ENCODE peak calls at places on chromosome 3, in six cellular contexts. V is GM23248, X is cardiac muscle cell, A is A549, O is fibroblast of lung, W is uterus. U is an unnamed sample.

GRCh38 chr3:65955792-65956477 is 82.8 kb downstream of the MAGI1 start:
- DNase-seq in W (no peak), O (peak; percentile 91), X (no peak), A (no peak), V (peak; percentile 84), U (no peak)

GRCh38 chr3:161852744-161853143 is 356.1 kb downstream of the OTOL1 start:
- DNase-seq in O (no peak), A (no peak), V (no peak), W (no peak), X (no peak), U (no peak)

GRCh38 chr3:114623420-114624046 is 329.7 kb downstream of the TIGIT start:
- DNase-seq in V (peak; percentile 48), A (no peak), O (peak; percentile 40), W (no peak), X (no peak), U (no peak)

GRCh38 chr3:180320631-180321030 is 281.3 kb upstream of the TTC14 start:
- DNase-seq in W (no peak), A (no peak), O (peak; percentile 2), X (no peak), V (peak; percentile 30), U (no peak)

GRCh38 chr3:132079150-132079549 is 44.3 kb upstream of the CPNE4 start:
- DNase-seq in A (no peak), V (peak; percentile 33), W (no peak), O (peak; percentile 63), X (peak; percentile 5), U (no peak)

GRCh38 chr3:52544937-52545336 is 8.5 kb downstream of the UQCC5 start:
- DNase-seq in A (no peak), V (no peak), O (no peak), W (no peak), X (no peak), U (no peak)

GRCh38 chr3:171365489-171365888 is 94.7 kb downstream of the TNIK start:
- DNase-seq in W (no peak), A (no peak), V (no peak), X (no peak), O (no peak), U (no peak)

GRCh38 chr3:83928391-83928790 is 1030.4 kb upstream of the CADM2 start:
- DNase-seq in W (no peak), V (peak; percentile 2), O (no peak), X (peak; percentile 33), A (no peak), U (no peak)

GRCh38 chr3:177345973-177346503 is 148.8 kb upstream of the TBL1XR1 start:
- DNase-seq in V (no peak), A (no peak), X (no peak), O (peak; percentile 17), W (no peak), U (no peak)

GRCh38 chr3:50656417-50657195 is 18.1 kb upstream of the DOCK3 start:
- DNase-seq in W (no peak), A (no peak), X (no peak), O (no peak), V (no peak), U (no peak)

GRCh38 chr3:24069045-24069444 is 124.0 kb downstream of the NR1D2 start:
- DNase-seq in X (no peak), A (no peak), W (no peak), V (peak; percentile 20), O (no peak), U (no peak)

GRCh38 chr3:30681276-30682211 is 75.1 kb downstream of the TGFBR2 start:
- DNase-seq in V (peak; percentile 60), A (no peak), X (no peak), W (peak; percentile 42), O (peak; percentile 57), U (peak; percentile 67)

GRCh38 chr3:32675164-32675563 is 9.8 kb upstream of the CNOT10 start:
- DNase-seq in W (no peak), X (no peak), A (no peak), V (no peak), O (no peak), U (no peak)

GRCh38 chr3:124207077-124207476 is 215.2 kb upstream of the ROPN1 start:
- DNase-seq in A (no peak), X (no peak), V (no peak), O (no peak), W (no peak), U (no peak)

GRCh38 chr3:30114918-30115317 is 491.5 kb upstream of the TGFBR2 start:
- DNase-seq in V (no peak), X (no peak), W (no peak), O (no peak), A (no peak), U (no peak)

GRCh38 chr3:133942761-133943535 is 47.3 kb upstream of the RAB6B start:
- DNase-seq in O (no peak), V (no peak), X (no peak), W (no peak), A (no peak), U (no peak)

GRCh38 chr3:190404715-190405114 is 16.8 kb downstream of the CLDN16 start:
- DNase-seq in X (no peak), A (no peak), V (no peak), O (peak; percentile 18), W (no peak), U (no peak)

GRCh38 chr3:107217161-107217560 is 160.1 kb upstream of the CCDC54 start:
- DNase-seq in X (no peak), O (peak; percentile 95), V (peak; percentile 77), A (no peak), W (no peak), U (no peak)

GRCh38 chr3:56282341-56282740 is 185.9 kb downstream of the ERC2 start:
- DNase-seq in V (no peak), O (peak; percentile 34), A (no peak), W (no peak), X (no peak), U (no peak)

GRCh38 chr3:56291244-56291680 is 177.0 kb downstream of the ERC2 start:
- DNase-seq in O (peak; percentile 99), X (no peak), V (peak; percentile 9), W (no peak), A (no peak), U (no peak)

GRCh38 chr3:56290376-56290775 is 177.9 kb downstream of the ERC2 start:
- DNase-seq in O (no peak), A (no peak), V (no peak), W (no peak), X (no peak), U (no peak)

GRCh38 chr3:56291953-56292352 is 176.3 kb downstream of the ERC2 start:
- DNase-seq in V (no peak), A (no peak), X (no peak), W (no peak), O (peak; percentile 88), U (no peak)

GRCh38 chr3:56288258-56288657 is 180.0 kb downstream of the ERC2 start:
- DNase-seq in X (no peak), V (no peak), A (no peak), O (no peak), W (no peak), U (no peak)
- H3K4me1 ChIP-seq in X (peaks cover 17% of the 10 kb centered on the region), V (no peaks in the 10 kb centered on the region), A (no peaks in the 10 kb centered on the region), O (no peaks in the 10 kb centered on the region), W (no peaks in the 10 kb centered on the region), U (no peaks in the 10 kb centered on the region)

DNA sequence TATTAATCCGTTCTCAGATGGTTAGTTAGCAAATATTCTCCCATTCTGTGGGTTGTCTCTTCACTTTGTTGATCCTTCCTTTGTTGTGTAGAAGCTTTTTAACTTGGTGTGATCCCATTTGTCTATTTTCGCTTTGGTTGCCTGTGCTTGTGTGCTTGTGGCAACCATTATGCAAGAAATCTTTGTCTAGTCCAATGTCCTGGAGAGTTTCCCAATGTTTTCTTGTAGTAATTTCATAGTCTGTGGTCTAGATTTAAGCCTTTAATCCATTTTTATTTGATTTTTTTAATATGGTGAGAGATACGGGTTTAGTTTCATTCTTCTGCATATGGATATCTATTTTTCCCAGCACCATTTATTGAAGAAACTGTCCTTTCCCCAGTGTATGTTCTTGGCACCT is 59.8 kb downstream of the RASA2 start:
- DNase-seq in V (no peak), A (no peak), W (no peak), X (no peak), O (no peak), U (no peak)
- H3K9me3 ChIP-seq in V (no peaks in the 10 kb centered on the region), A (peaks cover 19% of the 10 kb centered on the region), W (no peaks in the 10 kb centered on the region), X (no peaks in the 10 kb centered on the region), O (no peaks in the 10 kb centered on the region), U (peaks cover 3% of the 10 kb centered on the region)

DNA sequence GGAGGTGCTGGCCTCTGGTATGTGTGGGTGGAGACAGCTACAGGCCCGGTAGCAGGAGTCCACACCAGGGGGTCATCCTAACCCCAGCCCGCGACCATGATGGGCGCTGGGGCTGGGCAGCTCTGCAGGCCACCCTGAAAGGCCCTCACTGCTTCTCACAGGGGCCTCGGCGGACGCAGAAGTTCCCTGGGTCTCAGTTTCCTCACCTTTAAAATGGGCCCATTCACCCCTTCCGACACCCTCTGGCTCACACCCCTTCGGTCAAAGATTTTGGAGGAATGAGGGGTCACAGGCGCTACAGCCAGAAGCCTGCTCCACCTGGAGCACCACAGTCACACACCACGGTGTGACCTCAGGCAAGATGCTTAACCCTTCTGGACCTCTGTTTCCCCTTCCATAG is 8.0 kb downstream of the PLXND1 start:
- DNase-seq in V (no peak), O (no peak), A (no peak), X (no peak), W (no peak), U (no peak)
- H3K27ac ChIP-seq in V (peak overlapping the region; percentile 93), O (peak overlapping the region; percentile 92), A (no peak overlapping the region), X (no peak overlapping the region), W (peak overlapping the region; percentile 84), U (peak overlapping the region; percentile 91)

GRCh38 chr3:156681003-156681402 is 6.6 kb downstream of the TIPARP start:
- DNase-seq in W (peak; percentile 49), O (peak; percentile 94), A (peak; percentile 15), X (no peak), V (peak; percentile 83), U (peak; percentile 82)
- H3K4me1 ChIP-seq in W (peaks cover 31% of the 10 kb centered on the region), O (peaks cover 20% of the 10 kb centered on the region), A (peaks cover 83% of the 10 kb centered on the region), X (peaks cover 89% of the 10 kb centered on the region), V (peaks cover 89% of the 10 kb centered on the region), U (peaks cover 89% of the 10 kb centered on the region)

DNA sequence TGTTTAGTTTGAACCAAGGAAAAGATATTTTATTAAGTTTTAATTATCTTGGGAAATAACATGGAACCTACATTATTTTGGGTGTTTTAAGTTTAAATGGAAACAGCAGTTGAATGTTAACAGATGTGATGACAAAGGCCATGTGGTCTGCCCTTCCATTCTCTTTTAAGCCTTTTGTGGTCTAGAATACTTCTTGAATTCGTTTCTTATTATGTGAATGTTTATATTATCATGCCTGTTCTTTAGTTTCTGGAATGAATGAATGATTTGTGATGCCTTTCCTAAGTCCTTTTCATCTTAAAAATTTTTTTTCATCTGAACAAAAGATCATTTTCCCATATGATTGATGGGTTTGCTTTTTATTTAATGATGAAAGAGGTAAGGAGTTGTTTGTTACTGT is 44.6 kb downstream of the SNRK start:
- DNase-seq in W (no peak), V (no peak), A (no peak), X (no peak), O (peak; percentile 51), U (no peak)
- H3K9me3 ChIP-seq in W (no peaks in the 10 kb centered on the region), V (peaks cover 4% of the 10 kb centered on the region), A (peaks cover 3% of the 10 kb centered on the region), X (no peaks in the 10 kb centered on the region), O (no peaks in the 10 kb centered on the region), U (peaks cover 11% of the 10 kb centered on the region)

GRCh38 chr3:102240720-102241119 is 194.1 kb upstream of the ZPLD1 start:
- DNase-seq in A (no peak), X (no peak), O (no peak), V (no peak), W (no peak), U (no peak)
- H3K27ac ChIP-seq in A (no peak overlapping the region), X (no peak overlapping the region), O (no peak overlapping the region), V (no peak overlapping the region), W (no peak overlapping the region), U (no peak overlapping the region)